ENCODE peak calls at places on chromosomes 3 and 15, in five cellular contexts. One of them, this sample, is unnamed.

GRCh38 chr15:42191610-42192346 is 16.3 kb downstream of the VPS39 start:
- DNase-seq in H1: no peak
- DNase-seq in K562: no peak
- DNase-seq in A549: no peak
- DNase-seq in HepG2: no peak
- DNase-seq in this sample: peak; percentile 24

GRCh38 chr3:29057326-29057725 is 223.5 kb upstream of the RBMS3 start:
- DNase-seq in HepG2: no peak
- DNase-seq in H1: no peak
- DNase-seq in A549: no peak
- DNase-seq in K562: no peak
- DNase-seq in this sample: no peak

GRCh38 chr15:43796566-43796965 is 3.5 kb downstream of the SERINC4 start:
- DNase-seq in A549: no peak
- DNase-seq in K562: no peak
- DNase-seq in HepG2: no peak
- DNase-seq in H1: no peak
- DNase-seq in this sample: no peak

GRCh38 chr3:28109829-28110228 is 131.6 kb upstream of the CMC1 start:
- DNase-seq in HepG2: peak; percentile 78
- DNase-seq in A549: peak; percentile 3
- DNase-seq in K562: no peak
- DNase-seq in H1: no peak
- DNase-seq in this sample: no peak

GRCh38 chr15:35170216-35170615 is 85.1 kb upstream of the NANOGP8 start:
- DNase-seq in H1: no peak
- DNase-seq in K562: no peak
- DNase-seq in A549: no peak
- DNase-seq in HepG2: no peak
- DNase-seq in this sample: no peak

GRCh38 chr15:31328425-31328998 is 1.9 kb downstream of the KLF13 start:
- DNase-seq in HepG2: no peak
- DNase-seq in H1: no peak
- DNase-seq in A549: peak; percentile 52
- DNase-seq in K562: peak; percentile 65
- DNase-seq in this sample: no peak

GRCh38 chr15:70361891-70362290 is 264.2 kb upstream of the TLE3 start:
- DNase-seq in H1: no peak
- DNase-seq in K562: no peak
- DNase-seq in A549: no peak
- DNase-seq in HepG2: no peak
- DNase-seq in this sample: no peak

GRCh38 chr3:48612270-48612669 is 2.8 kb upstream of the UQCRC1 start:
- DNase-seq in K562: no peak
- DNase-seq in A549: no peak
- DNase-seq in H1: no peak
- DNase-seq in HepG2: no peak
- DNase-seq in this sample: no peak

GRCh38 chr3:45976191-45977091 is 19.2 kb downstream of the FYCO1 start:
- DNase-seq in A549: no peak
- DNase-seq in H1: no peak
- DNase-seq in K562: no peak
- DNase-seq in HepG2: no peak
- DNase-seq in this sample: no peak

GRCh38 chr15:60729850-60730458 is 251.0 kb upstream of the ICE2 start:
- DNase-seq in HepG2: no peak
- DNase-seq in H1: no peak
- DNase-seq in A549: no peak
- DNase-seq in K562: no peak
- DNase-seq in this sample: no peak

GRCh38 chr15:41849204-41849603 is 10.6 kb downstream of the PLA2G4B start:
- DNase-seq in H1: no peak
- DNase-seq in K562: no peak
- DNase-seq in HepG2: no peak
- DNase-seq in A549: no peak
- DNase-seq in this sample: no peak

GRCh38 chr3:40645883-40646282 is 121.1 kb downstream of the ZNF621 start:
- DNase-seq in HepG2: no peak
- DNase-seq in A549: no peak
- DNase-seq in H1: no peak
- DNase-seq in K562: no peak
- DNase-seq in this sample: no peak

GRCh38 chr3:179957264-179957845 is 79.4 kb downstream of the PEX5L start:
- DNase-seq in K562: no peak
- DNase-seq in HepG2: no peak
- DNase-seq in A549: no peak
- DNase-seq in H1: no peak
- DNase-seq in this sample: no peak

GRCh38 chr15:85622432-85622831 is 172.3 kb downstream of the KLHL25 start:
- DNase-seq in HepG2: no peak
- DNase-seq in A549: no peak
- DNase-seq in K562: no peak
- DNase-seq in H1: no peak
- DNase-seq in this sample: no peak

GRCh38 chr15:57436166-57436565 is 59.9 kb downstream of the CGNL1 start:
- DNase-seq in A549: no peak
- DNase-seq in HepG2: no peak
- DNase-seq in K562: no peak
- DNase-seq in H1: no peak
- DNase-seq in this sample: no peak
- TF ChIP-seq HDAC2 in A549: no peak
- TF ChIP-seq HDAC2 in HepG2: no peak
- TF ChIP-seq HDAC2 in K562: no peak
- TF ChIP-seq HDAC2 in H1: no peak
- TF ChIP-seq HDAC2 in this sample: no peak

GRCh38 chr3:43316783-43317460 is 30.6 kb downstream of the SNRK start:
- DNase-seq in K562: no peak
- DNase-seq in A549: no peak
- DNase-seq in HepG2: peak; percentile 91
- DNase-seq in H1: no peak
- DNase-seq in this sample: no peak
- TF ChIP-seq HDAC2 in K562: no peak
- TF ChIP-seq HDAC2 in A549: no peak
- TF ChIP-seq HDAC2 in HepG2: peak; percentile 39
- TF ChIP-seq HDAC2 in H1: no peak
- TF ChIP-seq HDAC2 in this sample: no peak

GRCh38 chr3:110806924-110807323 is 264.7 kb upstream of the NECTIN3 start:
- DNase-seq in H1: no peak
- DNase-seq in K562: no peak
- DNase-seq in A549: no peak
- DNase-seq in HepG2: peak; percentile 4
- DNase-seq in this sample: no peak
- TF ChIP-seq HDAC2 in H1: no peak
- TF ChIP-seq HDAC2 in K562: no peak
- TF ChIP-seq HDAC2 in A549: no peak
- TF ChIP-seq HDAC2 in HepG2: no peak
- TF ChIP-seq HDAC2 in this sample: no peak

GRCh38 chr15:57541805-57542504 is 49.7 kb upstream of the MYZAP start:
- DNase-seq in H1: peak; percentile 83
- DNase-seq in HepG2: peak; percentile 44
- DNase-seq in A549: peak; percentile 74
- DNase-seq in K562: peak; percentile 56
- DNase-seq in this sample: no peak

GRCh38 chr15:57540736-57541135 is 51.0 kb upstream of the MYZAP start:
- DNase-seq in HepG2: no peak
- DNase-seq in K562: no peak
- DNase-seq in A549: no peak
- DNase-seq in H1: no peak
- DNase-seq in this sample: peak; percentile 61

GRCh38 chr15:57542505-57542817 is 49.2 kb upstream of the MYZAP start:
- DNase-seq in A549: no peak
- DNase-seq in HepG2: no peak
- DNase-seq in H1: no peak
- DNase-seq in K562: no peak
- DNase-seq in this sample: no peak

GRCh38 chr15:57538822-57539221 is 52.9 kb upstream of the MYZAP start:
- DNase-seq in K562: no peak
- DNase-seq in A549: no peak
- DNase-seq in H1: no peak
- DNase-seq in HepG2: no peak
- DNase-seq in this sample: no peak

DNA sequence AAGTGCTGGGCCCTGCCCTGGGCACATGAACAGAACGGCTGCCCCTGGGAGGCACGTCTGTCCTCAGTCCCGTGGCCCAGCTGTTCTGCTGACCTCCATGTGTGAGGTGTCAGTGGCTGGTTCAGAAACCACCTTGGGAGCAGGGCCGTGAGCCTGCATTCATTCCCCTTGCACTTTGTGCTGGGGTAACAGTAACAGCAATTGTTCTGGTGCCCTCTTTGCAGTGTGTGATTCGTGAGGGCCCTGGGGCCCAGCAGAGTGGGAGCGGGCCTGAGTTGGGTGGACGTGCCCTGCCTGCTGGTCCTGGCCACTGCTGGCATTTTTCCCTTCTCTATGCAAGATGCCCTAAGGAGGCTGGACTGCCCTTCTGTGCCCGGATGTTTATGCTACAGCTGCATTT is 50.4 kb upstream of the MYZAP start:
- DNase-seq in A549: no peak
- DNase-seq in H1: no peak
- DNase-seq in HepG2: no peak
- DNase-seq in K562: no peak
- DNase-seq in this sample: no peak
- TF ChIP-seq HDAC2 in A549: no peak
- TF ChIP-seq HDAC2 in H1: no peak
- TF ChIP-seq HDAC2 in HepG2: no peak
- TF ChIP-seq HDAC2 in K562: no peak
- TF ChIP-seq HDAC2 in this sample: no peak

GRCh38 chr15:77853910-77854309 is 221.2 kb upstream of the LINGO1 start:
- DNase-seq in K562: no peak
- DNase-seq in H1: no peak
- DNase-seq in HepG2: no peak
- DNase-seq in A549: no peak
- DNase-seq in this sample: no peak

GRCh38 chr15:77853008-77853328 is 220.3 kb upstream of the LINGO1 start:
- DNase-seq in K562: no peak
- DNase-seq in A549: no peak
- DNase-seq in H1: no peak
- DNase-seq in HepG2: no peak
- DNase-seq in this sample: no peak

GRCh38 chr15:77851696-77852095 is 219.0 kb upstream of the LINGO1 start:
- DNase-seq in H1: no peak
- DNase-seq in HepG2: peak; percentile 6
- DNase-seq in K562: no peak
- DNase-seq in A549: no peak
- DNase-seq in this sample: no peak

GRCh38 chr15:77851086-77851485 is 218.4 kb upstream of the LINGO1 start:
- DNase-seq in K562: no peak
- DNase-seq in HepG2: no peak
- DNase-seq in A549: no peak
- DNase-seq in H1: no peak
- DNase-seq in this sample: no peak

GRCh38 chr15:77852241-77853007 is 219.7 kb upstream of the LINGO1 start:
- DNase-seq in H1: no peak
- DNase-seq in A549: no peak
- DNase-seq in K562: no peak
- DNase-seq in HepG2: no peak
- DNase-seq in this sample: no peak
- TF ChIP-seq HDAC2 in H1: no peak
- TF ChIP-seq HDAC2 in A549: no peak
- TF ChIP-seq HDAC2 in K562: no peak
- TF ChIP-seq HDAC2 in HepG2: no peak
- TF ChIP-seq HDAC2 in this sample: no peak